ENCODE peak calls at places on chromosomes 12 and 14, in ten cellular contexts. One of them, this sample, is unnamed.

GRCh38 chr12:124737772-124738635 is 125.7 kb downstream of the SCARB1 start:
- DNase-seq in Caco-2: no peak
- DNase-seq in nephron progenitor cell: no peak
- DNase-seq in Peyer's patch: no peak
- DNase-seq in endodermal cell: no peak
- DNase-seq in adrenal gland: peak; percentile 78
- DNase-seq in IMR-90: peak; percentile 41
- DNase-seq in activated CD8-positive, alpha-beta T cell treated with anti-CD3 and anti-CD28 coated beads for 36 hours: no peak
- DNase-seq in cardiac muscle cell: no peak
- DNase-seq in AG09309: no peak
- DNase-seq in this sample: no peak

GRCh38 chr12:131980263-131980662 is 30.5 kb downstream of the EP400 start:
- DNase-seq in Caco-2: no peak
- DNase-seq in nephron progenitor cell: no peak
- DNase-seq in Peyer's patch: no peak
- DNase-seq in endodermal cell: no peak
- DNase-seq in adrenal gland: no peak
- DNase-seq in IMR-90: peak; percentile 28
- DNase-seq in activated CD8-positive, alpha-beta T cell treated with anti-CD3 and anti-CD28 coated beads for 36 hours: no peak
- DNase-seq in cardiac muscle cell: no peak
- DNase-seq in AG09309: no peak
- DNase-seq in this sample: no peak

GRCh38 chr14:102508774-102509743 is 517 bp downstream of the ANKRD9 start:
- DNase-seq in Caco-2: no peak
- DNase-seq in nephron progenitor cell: peak; percentile 54
- DNase-seq in Peyer's patch: peak; percentile 84
- DNase-seq in endodermal cell: peak; percentile 75
- DNase-seq in adrenal gland: peak; percentile 82
- DNase-seq in IMR-90: peak; percentile 41
- DNase-seq in activated CD8-positive, alpha-beta T cell treated with anti-CD3 and anti-CD28 coated beads for 36 hours: no peak
- DNase-seq in cardiac muscle cell: peak; percentile 53
- DNase-seq in AG09309: no peak
- DNase-seq in this sample: peak; percentile 37

GRCh38 chr14:49970474-49971147 is 77.7 kb downstream of the ARF6 start:
- DNase-seq in Caco-2: no peak
- DNase-seq in nephron progenitor cell: no peak
- DNase-seq in Peyer's patch: no peak
- DNase-seq in endodermal cell: no peak
- DNase-seq in adrenal gland: no peak
- DNase-seq in IMR-90: peak; percentile 49
- DNase-seq in activated CD8-positive, alpha-beta T cell treated with anti-CD3 and anti-CD28 coated beads for 36 hours: peak; percentile 28
- DNase-seq in cardiac muscle cell: peak; percentile 28
- DNase-seq in AG09309: no peak
- DNase-seq in this sample: no peak

GRCh38 chr12:113955109-113955970 is 10.8 kb downstream of the RBM19 start:
- DNase-seq in Caco-2: peak; percentile 54
- DNase-seq in nephron progenitor cell: peak; percentile 54
- DNase-seq in Peyer's patch: peak; percentile 59
- DNase-seq in endodermal cell: peak; percentile 94
- DNase-seq in adrenal gland: no peak
- DNase-seq in IMR-90: peak; percentile 7
- DNase-seq in activated CD8-positive, alpha-beta T cell treated with anti-CD3 and anti-CD28 coated beads for 36 hours: no peak
- DNase-seq in cardiac muscle cell: peak; percentile 18
- DNase-seq in AG09309: no peak
- DNase-seq in this sample: peak; percentile 31

GRCh38 chr12:14554281-14555008 is 13.2 kb downstream of the PLBD1 start:
- DNase-seq in Caco-2: no peak
- DNase-seq in nephron progenitor cell: no peak
- DNase-seq in Peyer's patch: peak; percentile 88
- DNase-seq in endodermal cell: no peak
- DNase-seq in adrenal gland: peak; percentile 65
- DNase-seq in IMR-90: no peak
- DNase-seq in activated CD8-positive, alpha-beta T cell treated with anti-CD3 and anti-CD28 coated beads for 36 hours: no peak
- DNase-seq in cardiac muscle cell: peak; percentile 92
- DNase-seq in AG09309: no peak
- DNase-seq in this sample: no peak

GRCh38 chr12:72102150-72102549 is 163.5 kb downstream of the TPH2 start:
- DNase-seq in Caco-2: no peak
- DNase-seq in nephron progenitor cell: no peak
- DNase-seq in Peyer's patch: no peak
- DNase-seq in endodermal cell: peak; percentile 53
- DNase-seq in adrenal gland: no peak
- DNase-seq in IMR-90: no peak
- DNase-seq in activated CD8-positive, alpha-beta T cell treated with anti-CD3 and anti-CD28 coated beads for 36 hours: no peak
- DNase-seq in cardiac muscle cell: no peak
- DNase-seq in AG09309: no peak
- DNase-seq in this sample: no peak

GRCh38 chr12:89418228-89418910 is 66.1 kb upstream of the DUSP6 start:
- DNase-seq in Caco-2: no peak
- DNase-seq in nephron progenitor cell: no peak
- DNase-seq in Peyer's patch: no peak
- DNase-seq in endodermal cell: no peak
- DNase-seq in adrenal gland: peak; percentile 27
- DNase-seq in IMR-90: no peak
- DNase-seq in activated CD8-positive, alpha-beta T cell treated with anti-CD3 and anti-CD28 coated beads for 36 hours: no peak
- DNase-seq in cardiac muscle cell: no peak
- DNase-seq in AG09309: no peak
- DNase-seq in this sample: no peak

GRCh38 chr12:2359725-2360629 is 307.2 kb downstream of the CACNA1C start:
- DNase-seq in Caco-2: peak; percentile 26
- DNase-seq in nephron progenitor cell: no peak
- DNase-seq in Peyer's patch: no peak
- DNase-seq in endodermal cell: peak; percentile 51
- DNase-seq in adrenal gland: no peak
- DNase-seq in IMR-90: no peak
- DNase-seq in activated CD8-positive, alpha-beta T cell treated with anti-CD3 and anti-CD28 coated beads for 36 hours: no peak
- DNase-seq in cardiac muscle cell: no peak
- DNase-seq in AG09309: no peak
- DNase-seq in this sample: no peak

GRCh38 chr12:2364566-2365165 is 311.9 kb downstream of the CACNA1C start:
- DNase-seq in Caco-2: no peak
- DNase-seq in nephron progenitor cell: no peak
- DNase-seq in Peyer's patch: no peak
- DNase-seq in endodermal cell: peak; percentile 73
- DNase-seq in adrenal gland: no peak
- DNase-seq in IMR-90: no peak
- DNase-seq in activated CD8-positive, alpha-beta T cell treated with anti-CD3 and anti-CD28 coated beads for 36 hours: no peak
- DNase-seq in cardiac muscle cell: no peak
- DNase-seq in AG09309: no peak
- DNase-seq in this sample: no peak

GRCh38 chr12:2358986-2359658 is 306.3 kb downstream of the CACNA1C start:
- DNase-seq in Caco-2: peak; percentile 30
- DNase-seq in nephron progenitor cell: no peak
- DNase-seq in Peyer's patch: no peak
- DNase-seq in endodermal cell: peak; percentile 57
- DNase-seq in adrenal gland: no peak
- DNase-seq in IMR-90: no peak
- DNase-seq in activated CD8-positive, alpha-beta T cell treated with anti-CD3 and anti-CD28 coated beads for 36 hours: no peak
- DNase-seq in cardiac muscle cell: no peak
- DNase-seq in AG09309: no peak
- DNase-seq in this sample: no peak

GRCh38 chr12:2363836-2364565 is 311.2 kb downstream of the CACNA1C start:
- DNase-seq in Caco-2: no peak
- DNase-seq in nephron progenitor cell: no peak
- DNase-seq in Peyer's patch: no peak
- DNase-seq in endodermal cell: peak; percentile 27
- DNase-seq in adrenal gland: no peak
- DNase-seq in IMR-90: no peak
- DNase-seq in activated CD8-positive, alpha-beta T cell treated with anti-CD3 and anti-CD28 coated beads for 36 hours: no peak
- DNase-seq in cardiac muscle cell: no peak
- DNase-seq in AG09309: no peak
- DNase-seq in this sample: no peak

DNA sequence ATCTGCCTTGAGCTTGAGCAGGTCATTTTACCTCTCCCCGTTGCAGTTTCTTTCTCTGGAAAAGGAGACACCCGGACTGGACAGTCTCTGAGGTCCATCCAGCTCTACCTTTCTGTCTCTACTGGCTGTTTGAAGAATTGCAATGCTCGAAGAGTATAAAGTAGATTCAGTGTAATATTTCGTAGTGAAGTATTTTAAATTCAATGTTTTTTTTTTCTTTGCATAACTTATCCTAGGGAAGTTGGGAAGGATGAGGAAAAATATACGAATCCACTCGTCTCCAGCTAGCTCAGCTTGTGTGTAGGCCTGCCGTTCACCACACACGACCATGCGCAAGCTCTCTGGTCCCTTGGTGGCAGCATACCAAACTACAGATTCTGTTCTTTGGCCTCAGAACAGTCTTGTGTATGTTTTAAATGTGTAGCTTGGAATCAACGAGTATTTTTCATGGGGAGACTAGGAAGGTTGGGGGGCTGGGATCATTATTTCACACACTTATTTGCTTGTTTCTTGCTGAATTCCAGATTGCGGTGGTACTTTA is 307.9 kb downstream of the CACNA1C start:
- DNase-seq in Caco-2: peak; percentile 4
- DNase-seq in nephron progenitor cell: no peak
- DNase-seq in Peyer's patch: no peak
- DNase-seq in endodermal cell: no peak
- DNase-seq in adrenal gland: no peak
- DNase-seq in IMR-90: no peak
- DNase-seq in activated CD8-positive, alpha-beta T cell treated with anti-CD3 and anti-CD28 coated beads for 36 hours: no peak
- DNase-seq in cardiac muscle cell: no peak
- DNase-seq in AG09309: no peak
- DNase-seq in this sample: no peak
- TF ChIP-seq CTCF in Caco-2: peak; percentile 43
- TF ChIP-seq CTCF in nephron progenitor cell: peak; percentile 5
- TF ChIP-seq CTCF in Peyer's patch: no peak
- TF ChIP-seq CTCF in endodermal cell: peak; percentile 83
- TF ChIP-seq CTCF in adrenal gland: no peak
- TF ChIP-seq CTCF in IMR-90: peak; percentile 10
- TF ChIP-seq CTCF in activated CD8-positive, alpha-beta T cell treated with anti-CD3 and anti-CD28 coated beads for 36 hours: no peak
- TF ChIP-seq CTCF in cardiac muscle cell: peak; percentile 27
- TF ChIP-seq CTCF in AG09309: peak; percentile 22
- TF ChIP-seq CTCF in this sample: peak; percentile 50

DNA sequence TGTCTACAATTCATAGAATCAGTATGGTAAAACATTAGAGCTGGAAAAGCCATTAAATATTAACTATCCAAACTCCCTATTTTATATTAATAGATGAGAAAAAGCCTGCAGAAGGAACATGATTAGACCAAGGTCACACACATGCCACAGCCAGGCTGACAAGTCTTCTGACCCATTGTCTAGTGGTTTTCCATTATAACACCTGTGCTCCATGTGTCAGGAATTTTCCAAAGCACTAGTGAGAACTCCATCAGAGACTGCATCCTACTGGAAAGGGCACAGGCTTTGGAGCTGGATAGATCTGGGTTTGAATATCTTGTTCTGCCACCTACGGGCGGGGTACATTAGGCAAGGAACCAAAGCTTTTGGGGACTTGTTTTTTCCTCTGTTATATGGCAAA is 325.5 kb downstream of the RAD51B start:
- DNase-seq in Caco-2: no peak
- DNase-seq in nephron progenitor cell: no peak
- DNase-seq in Peyer's patch: no peak
- DNase-seq in endodermal cell: no peak
- DNase-seq in adrenal gland: no peak
- DNase-seq in IMR-90: no peak
- DNase-seq in activated CD8-positive, alpha-beta T cell treated with anti-CD3 and anti-CD28 coated beads for 36 hours: no peak
- DNase-seq in cardiac muscle cell: no peak
- DNase-seq in AG09309: no peak
- DNase-seq in this sample: no peak
- TF ChIP-seq CTCF in Caco-2: no peak
- TF ChIP-seq CTCF in nephron progenitor cell: no peak
- TF ChIP-seq CTCF in Peyer's patch: no peak
- TF ChIP-seq CTCF in endodermal cell: peak; percentile 16
- TF ChIP-seq CTCF in adrenal gland: no peak
- TF ChIP-seq CTCF in IMR-90: no peak
- TF ChIP-seq CTCF in activated CD8-positive, alpha-beta T cell treated with anti-CD3 and anti-CD28 coated beads for 36 hours: no peak
- TF ChIP-seq CTCF in cardiac muscle cell: no peak
- TF ChIP-seq CTCF in AG09309: no peak
- TF ChIP-seq CTCF in this sample: no peak

DNA sequence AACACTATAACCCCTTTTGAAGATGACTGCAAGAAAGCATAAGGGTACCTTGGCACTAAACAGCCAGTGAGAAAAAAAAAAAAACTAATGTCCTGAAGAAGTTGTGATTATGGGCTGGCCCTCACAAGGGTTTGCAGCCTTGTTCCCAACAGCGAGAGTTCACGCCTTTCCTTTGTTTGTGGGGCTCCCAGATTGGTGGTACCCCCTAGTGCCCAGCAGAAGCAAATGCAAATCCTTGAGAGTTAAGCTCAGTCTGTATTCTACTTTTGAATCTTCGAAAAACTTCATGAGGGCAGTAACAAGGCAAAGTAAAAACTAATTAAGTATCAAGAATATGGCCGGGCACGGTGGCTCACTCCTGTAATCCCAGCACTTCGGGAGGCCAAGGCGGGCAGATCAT is 238.9 kb upstream of the LMO3 start:
- DNase-seq in Caco-2: no peak
- DNase-seq in nephron progenitor cell: no peak
- DNase-seq in Peyer's patch: no peak
- DNase-seq in endodermal cell: peak; percentile 75
- DNase-seq in adrenal gland: no peak
- DNase-seq in IMR-90: no peak
- DNase-seq in activated CD8-positive, alpha-beta T cell treated with anti-CD3 and anti-CD28 coated beads for 36 hours: no peak
- DNase-seq in cardiac muscle cell: no peak
- DNase-seq in AG09309: no peak
- DNase-seq in this sample: no peak
- TF ChIP-seq CTCF in Caco-2: peak; percentile 44
- TF ChIP-seq CTCF in nephron progenitor cell: no peak
- TF ChIP-seq CTCF in Peyer's patch: no peak
- TF ChIP-seq CTCF in endodermal cell: peak; percentile 76
- TF ChIP-seq CTCF in adrenal gland: no peak
- TF ChIP-seq CTCF in IMR-90: no peak
- TF ChIP-seq CTCF in activated CD8-positive, alpha-beta T cell treated with anti-CD3 and anti-CD28 coated beads for 36 hours: no peak
- TF ChIP-seq CTCF in cardiac muscle cell: no peak
- TF ChIP-seq CTCF in AG09309: no peak
- TF ChIP-seq CTCF in this sample: no peak

DNA sequence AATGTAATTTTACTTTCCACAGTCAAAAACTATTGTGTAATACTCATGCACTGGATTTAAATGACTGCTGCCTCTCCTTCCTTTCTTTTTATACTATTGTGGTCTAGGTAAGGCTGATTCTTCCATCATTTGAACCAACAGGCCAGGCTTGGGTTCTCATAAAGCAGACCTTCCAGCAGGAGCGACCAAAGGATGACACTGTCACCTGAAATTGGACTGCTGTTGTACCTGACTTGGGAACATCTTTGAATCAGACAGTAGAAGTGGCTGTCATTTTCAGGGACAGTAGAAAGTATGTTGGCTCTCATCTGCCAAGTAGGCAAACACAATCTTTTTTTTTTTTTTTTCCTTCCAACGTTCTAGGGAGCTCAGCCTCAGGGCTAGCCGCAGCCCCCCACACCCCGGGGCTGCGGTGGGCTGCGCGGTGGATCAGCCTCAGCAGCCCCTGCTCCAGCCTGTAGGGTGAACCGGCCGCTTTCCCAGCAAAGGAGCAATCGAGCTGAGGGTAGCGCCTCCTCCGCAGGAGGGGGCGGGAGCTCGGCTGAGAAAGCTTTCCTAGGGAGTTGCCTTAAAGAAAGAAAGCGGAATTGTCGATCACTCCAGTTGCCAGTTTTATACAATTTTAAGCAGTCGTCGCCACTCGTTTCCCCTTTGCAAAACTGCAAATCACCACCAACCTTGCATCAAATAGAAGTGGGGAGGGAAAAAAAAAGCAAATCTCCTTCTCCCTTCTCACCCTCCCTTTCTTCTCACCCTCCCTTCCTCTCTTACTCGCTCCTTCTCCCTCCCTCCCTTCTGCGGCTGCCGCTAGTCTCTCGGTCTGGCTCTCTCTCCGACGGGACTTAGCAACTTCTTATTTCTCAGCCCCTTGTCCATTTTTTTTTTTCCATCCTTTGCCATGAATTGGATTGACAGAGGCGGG is at the start of gene PDE3A:
- DNase-seq in Caco-2: peak; percentile 59
- DNase-seq in nephron progenitor cell: peak; percentile 75
- DNase-seq in Peyer's patch: peak; percentile 78
- DNase-seq in endodermal cell: peak; percentile 94
- DNase-seq in adrenal gland: peak; percentile 38
- DNase-seq in IMR-90: peak; percentile 73
- DNase-seq in activated CD8-positive, alpha-beta T cell treated with anti-CD3 and anti-CD28 coated beads for 36 hours: no peak
- DNase-seq in cardiac muscle cell: peak; percentile 78
- DNase-seq in AG09309: peak; percentile 44
- DNase-seq in this sample: peak; percentile 67
- TF ChIP-seq CTCF in Caco-2: peak; percentile 12
- TF ChIP-seq CTCF in nephron progenitor cell: peak; percentile 12
- TF ChIP-seq CTCF in Peyer's patch: no peak
- TF ChIP-seq CTCF in endodermal cell: peak; percentile 74
- TF ChIP-seq CTCF in adrenal gland: no peak
- TF ChIP-seq CTCF in IMR-90: no peak
- TF ChIP-seq CTCF in activated CD8-positive, alpha-beta T cell treated with anti-CD3 and anti-CD28 coated beads for 36 hours: no peak
- TF ChIP-seq CTCF in cardiac muscle cell: peak; percentile 38
- TF ChIP-seq CTCF in AG09309: peak; percentile 24
- TF ChIP-seq CTCF in this sample: peak; percentile 53